ENCODE peak calls at places on chromosomes 12 and 14, in five cellular contexts. One of them, this sample, is unnamed.

GRCh38 chr12:119940881-119941280 is 48.2 kb upstream of the BICDL1 start:
- DNase-seq in GM06990: no peak
- DNase-seq in tibial nerve: no peak
- DNase-seq in heart left ventricle: no peak
- DNase-seq in A549: peak; percentile 88
- DNase-seq in this sample: no peak

GRCh38 chr14:95210699-95211098 is 53.4 kb upstream of the DICER1 start:
- DNase-seq in tibial nerve: no peak
- DNase-seq in heart left ventricle: no peak
- DNase-seq in A549: no peak
- DNase-seq in GM06990: no peak
- DNase-seq in this sample: peak; percentile 66

GRCh38 chr12:61452076-61452475 is 808.1 kb upstream of the USP15 start:
- DNase-seq in A549: no peak
- DNase-seq in heart left ventricle: no peak
- DNase-seq in tibial nerve: no peak
- DNase-seq in GM06990: no peak
- DNase-seq in this sample: no peak

GRCh38 chr12:126362490-126362889 is 1297.3 kb downstream of the AACS start:
- DNase-seq in heart left ventricle: no peak
- DNase-seq in tibial nerve: no peak
- DNase-seq in GM06990: no peak
- DNase-seq in A549: no peak
- DNase-seq in this sample: no peak

GRCh38 chr12:3622021-3622731 is 130.7 kb downstream of the CRACR2A start:
- DNase-seq in tibial nerve: no peak
- DNase-seq in A549: no peak
- DNase-seq in heart left ventricle: no peak
- DNase-seq in GM06990: no peak
- DNase-seq in this sample: no peak

GRCh38 chr12:69405466-69405865 is 45.9 kb downstream of the YEATS4 start:
- DNase-seq in A549: peak; percentile 95
- DNase-seq in tibial nerve: no peak
- DNase-seq in heart left ventricle: no peak
- DNase-seq in GM06990: no peak
- DNase-seq in this sample: no peak

GRCh38 chr14:31360919-31361662 is 59.3 kb downstream of the HEATR5A start:
- DNase-seq in heart left ventricle: no peak
- DNase-seq in A549: peak; percentile 4
- DNase-seq in tibial nerve: no peak
- DNase-seq in GM06990: no peak
- DNase-seq in this sample: no peak

GRCh38 chr14:105294142-105294597 is 6.6 kb downstream of the BRF1 start:
- DNase-seq in GM06990: peak; percentile 55
- DNase-seq in tibial nerve: no peak
- DNase-seq in A549: no peak
- DNase-seq in heart left ventricle: peak; percentile 82
- DNase-seq in this sample: no peak

GRCh38 chr12:130832561-130833209 is 6.4 kb downstream of the STX2 start:
- DNase-seq in GM06990: no peak
- DNase-seq in tibial nerve: no peak
- DNase-seq in heart left ventricle: no peak
- DNase-seq in A549: peak; percentile 30
- DNase-seq in this sample: no peak

GRCh38 chr14:41449057-41449456 is 157.6 kb upstream of the LRFN5 start:
- DNase-seq in heart left ventricle: no peak
- DNase-seq in tibial nerve: no peak
- DNase-seq in GM06990: no peak
- DNase-seq in A549: no peak
- DNase-seq in this sample: no peak

GRCh38 chr12:75414671-75415070 is 23.8 kb downstream of the GLIPR1L2 start:
- DNase-seq in A549: no peak
- DNase-seq in tibial nerve: no peak
- DNase-seq in heart left ventricle: no peak
- DNase-seq in GM06990: no peak
- DNase-seq in this sample: no peak

GRCh38 chr14:70180718-70181117 is 8.0 kb downstream of the SLC8A3 start:
- DNase-seq in heart left ventricle: no peak
- DNase-seq in GM06990: no peak
- DNase-seq in A549: no peak
- DNase-seq in tibial nerve: no peak
- DNase-seq in this sample: no peak

GRCh38 chr14:73662439-73663056 is 17.8 kb downstream of the DNAL1 start:
- DNase-seq in A549: peak; percentile 90
- DNase-seq in heart left ventricle: no peak
- DNase-seq in GM06990: no peak
- DNase-seq in tibial nerve: no peak
- DNase-seq in this sample: no peak

GRCh38 chr12:47835017-47835830 is 15.5 kb upstream of the HDAC7 start:
- DNase-seq in GM06990: no peak
- DNase-seq in tibial nerve: no peak
- DNase-seq in A549: no peak
- DNase-seq in heart left ventricle: no peak
- DNase-seq in this sample: peak; percentile 54

GRCh38 chr12:12660201-12660600 is 35.8 kb downstream of the GPR19 start:
- DNase-seq in heart left ventricle: no peak
- DNase-seq in GM06990: no peak
- DNase-seq in A549: no peak
- DNase-seq in tibial nerve: no peak
- DNase-seq in this sample: no peak

GRCh38 chr12:78018146-78018910 is 187.6 kb downstream of the NAV3 start:
- DNase-seq in heart left ventricle: no peak
- DNase-seq in GM06990: no peak
- DNase-seq in A549: no peak
- DNase-seq in tibial nerve: no peak
- DNase-seq in this sample: no peak

GRCh38 chr12:6902448-6902847 is 2.2 kb upstream of the LRRC23 start:
- DNase-seq in A549: no peak
- DNase-seq in tibial nerve: no peak
- DNase-seq in heart left ventricle: no peak
- DNase-seq in GM06990: no peak
- DNase-seq in this sample: no peak

GRCh38 chr12:70849265-70849960 is 71.1 kb downstream of the PTPRR start:
- DNase-seq in tibial nerve: no peak
- DNase-seq in heart left ventricle: no peak
- DNase-seq in A549: peak; percentile 9
- DNase-seq in GM06990: no peak
- DNase-seq in this sample: no peak

GRCh38 chr14:57714487-57714899 is 151.4 kb downstream of the SLC35F4 start:
- DNase-seq in tibial nerve: no peak
- DNase-seq in GM06990: no peak
- DNase-seq in heart left ventricle: no peak
- DNase-seq in A549: no peak
- DNase-seq in this sample: no peak

GRCh38 chr12:25764892-25765291 is 193.6 kb upstream of the RASSF8 start:
- DNase-seq in A549: no peak
- DNase-seq in heart left ventricle: no peak
- DNase-seq in tibial nerve: no peak
- DNase-seq in GM06990: no peak
- DNase-seq in this sample: no peak

GRCh38 chr12:88836156-88836555 is 255.9 kb upstream of the KITLG start:
- DNase-seq in tibial nerve: no peak
- DNase-seq in heart left ventricle: no peak
- DNase-seq in A549: peak; percentile 9
- DNase-seq in GM06990: no peak
- DNase-seq in this sample: no peak

GRCh38 chr12:95881331-95881955 is 22.7 kb downstream of the SNRPF start:
- DNase-seq in heart left ventricle: no peak
- DNase-seq in tibial nerve: no peak
- DNase-seq in GM06990: no peak
- DNase-seq in A549: no peak
- DNase-seq in this sample: no peak

GRCh38 chr14:55066223-55066622 is 14.8 kb downstream of the MAPK1IP1L start:
- DNase-seq in tibial nerve: no peak
- DNase-seq in GM06990: no peak
- DNase-seq in heart left ventricle: no peak
- DNase-seq in A549: no peak
- DNase-seq in this sample: no peak

GRCh38 chr12:45049912-45050318 is 984 bp downstream of the DBX2 start:
- DNase-seq in A549: no peak
- DNase-seq in GM06990: peak; percentile 8
- DNase-seq in heart left ventricle: no peak
- DNase-seq in tibial nerve: no peak
- DNase-seq in this sample: no peak

GRCh38 chr12:107396991-107397390 is 288.6 kb upstream of the PWP1 start:
- DNase-seq in GM06990: no peak
- DNase-seq in heart left ventricle: no peak
- DNase-seq in A549: peak; percentile 87
- DNase-seq in tibial nerve: no peak
- DNase-seq in this sample: no peak

GRCh38 chr12:67562513-67563287 is 85.8 kb upstream of the DYRK2 start:
- DNase-seq in A549: no peak
- DNase-seq in GM06990: no peak
- DNase-seq in tibial nerve: no peak
- DNase-seq in heart left ventricle: no peak
- DNase-seq in this sample: no peak

GRCh38 chr14:35558680-35559079 is 24.7 kb downstream of the INSM2 start:
- DNase-seq in tibial nerve: no peak
- DNase-seq in GM06990: no peak
- DNase-seq in heart left ventricle: no peak
- DNase-seq in A549: no peak
- DNase-seq in this sample: no peak

GRCh38 chr14:35222872-35223471 is 69.2 kb upstream of the PSMA6 start:
- DNase-seq in heart left ventricle: no peak
- DNase-seq in A549: no peak
- DNase-seq in GM06990: no peak
- DNase-seq in tibial nerve: no peak
- DNase-seq in this sample: no peak

GRCh38 chr12:33187409-33187808 is 252.2 kb downstream of the SYT10 start:
- DNase-seq in GM06990: no peak
- DNase-seq in tibial nerve: no peak
- DNase-seq in A549: no peak
- DNase-seq in heart left ventricle: no peak
- DNase-seq in this sample: no peak

GRCh38 chr14:39956372-39956771 is 524.1 kb upstream of the FBXO33 start:
- DNase-seq in GM06990: no peak
- DNase-seq in A549: peak; percentile 9
- DNase-seq in heart left ventricle: no peak
- DNase-seq in tibial nerve: no peak
- DNase-seq in this sample: no peak

GRCh38 chr14:22865424-22866215 is 5.9 kb upstream of the LRP10 start:
- DNase-seq in A549: no peak
- DNase-seq in heart left ventricle: no peak
- DNase-seq in tibial nerve: no peak
- DNase-seq in GM06990: no peak
- DNase-seq in this sample: no peak

GRCh38 chr12:5925646-5926045 is 19.4 kb downstream of the ANO2 start:
- DNase-seq in A549: no peak
- DNase-seq in GM06990: no peak
- DNase-seq in tibial nerve: no peak
- DNase-seq in heart left ventricle: no peak
- DNase-seq in this sample: no peak

GRCh38 chr12:113439606-113440030 is 17.4 kb downstream of the SDSL start:
- DNase-seq in GM06990: no peak
- DNase-seq in heart left ventricle: no peak
- DNase-seq in tibial nerve: no peak
- DNase-seq in A549: peak; percentile 60
- DNase-seq in this sample: peak; percentile 70

GRCh38 chr12:108271951-108272729 is 67.0 kb downstream of the CMKLR1 start:
- DNase-seq in GM06990: no peak
- DNase-seq in tibial nerve: no peak
- DNase-seq in heart left ventricle: no peak
- DNase-seq in A549: no peak
- DNase-seq in this sample: no peak

GRCh38 chr12:2376855-2377657 is 324.3 kb downstream of the CACNA1C start:
- DNase-seq in heart left ventricle: no peak
- DNase-seq in tibial nerve: no peak
- DNase-seq in A549: no peak
- DNase-seq in GM06990: no peak
- DNase-seq in this sample: no peak

GRCh38 chr12:123061806-123062205 is 81.3 kb downstream of the ARL6IP4 start:
- DNase-seq in A549: no peak
- DNase-seq in heart left ventricle: no peak
- DNase-seq in GM06990: no peak
- DNase-seq in tibial nerve: no peak
- DNase-seq in this sample: peak; percentile 55

GRCh38 chr12:130435331-130435730 is 97.6 kb downstream of the PIWIL1 start:
- DNase-seq in heart left ventricle: no peak
- DNase-seq in A549: no peak
- DNase-seq in tibial nerve: no peak
- DNase-seq in GM06990: no peak
- DNase-seq in this sample: peak; percentile 40

GRCh38 chr12:93990832-93991748 is 157.3 kb upstream of the PLXNC1 start:
- DNase-seq in GM06990: no peak
- DNase-seq in A549: peak; percentile 48
- DNase-seq in tibial nerve: no peak
- DNase-seq in heart left ventricle: peak; percentile 49
- DNase-seq in this sample: no peak
- TF ChIP-seq CTCF in GM06990: no peak
- TF ChIP-seq CTCF in A549: no peak
- TF ChIP-seq CTCF in tibial nerve: peak; percentile 14
- TF ChIP-seq CTCF in heart left ventricle: peak; percentile 52
- TF ChIP-seq CTCF in this sample: peak; percentile 68

GRCh38 chr14:91484186-91484585 is 25.9 kb downstream of the PPP4R3A start:
- DNase-seq in tibial nerve: no peak
- DNase-seq in A549: no peak
- DNase-seq in heart left ventricle: no peak
- DNase-seq in GM06990: no peak
- DNase-seq in this sample: no peak
- TF ChIP-seq CTCF in tibial nerve: no peak
- TF ChIP-seq CTCF in A549: no peak
- TF ChIP-seq CTCF in heart left ventricle: no peak
- TF ChIP-seq CTCF in GM06990: peak; percentile 9
- TF ChIP-seq CTCF in this sample: peak; percentile 33

DNA sequence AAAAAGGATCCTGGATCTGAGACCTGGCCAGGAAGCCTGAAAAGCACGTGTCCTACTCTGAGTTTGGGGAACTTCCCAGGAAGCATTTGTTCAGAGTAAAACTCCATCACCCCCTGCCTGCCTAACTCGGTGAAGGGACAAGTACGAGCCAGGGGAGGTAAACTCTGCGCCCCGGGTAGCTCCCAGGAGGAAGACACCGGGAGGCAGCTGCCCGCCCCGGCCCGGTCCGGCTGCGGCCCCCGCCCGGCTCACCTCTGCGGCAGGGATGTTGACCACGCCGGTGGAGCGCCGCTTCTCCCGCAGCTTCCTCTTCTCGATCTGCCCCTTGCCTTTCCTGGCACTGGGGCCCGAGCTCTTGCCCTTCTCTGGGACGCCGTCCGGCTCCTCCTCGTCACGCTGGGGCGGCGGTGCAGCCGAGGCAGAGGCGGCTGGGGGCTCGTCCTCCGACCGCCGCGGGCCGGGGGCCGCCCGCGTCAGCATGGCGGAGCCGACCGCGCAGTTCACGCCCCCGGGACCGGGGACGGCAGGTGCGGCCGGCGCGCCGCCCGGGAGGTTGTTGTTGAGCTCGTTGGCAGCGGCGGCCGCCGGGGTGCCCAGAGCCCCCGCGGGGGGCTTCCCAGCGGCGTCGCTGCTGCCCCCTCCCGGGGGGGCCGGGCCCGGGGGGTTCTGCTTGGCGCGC is 1.1 kb downstream of the PAWR start:
- DNase-seq in heart left ventricle: peak; percentile 26
- DNase-seq in A549: peak; percentile 76
- DNase-seq in GM06990: peak; percentile 73
- DNase-seq in tibial nerve: no peak
- DNase-seq in this sample: no peak
- TF ChIP-seq CTCF in heart left ventricle: no peak
- TF ChIP-seq CTCF in A549: no peak
- TF ChIP-seq CTCF in GM06990: peak; percentile 14
- TF ChIP-seq CTCF in tibial nerve: no peak
- TF ChIP-seq CTCF in this sample: no peak

GRCh38 chr14:98770151-98770550 is 501.8 kb downstream of the BCL11B start:
- DNase-seq in A549: no peak
- DNase-seq in heart left ventricle: no peak
- DNase-seq in GM06990: no peak
- DNase-seq in tibial nerve: no peak
- DNase-seq in this sample: no peak
- TF ChIP-seq CTCF in A549: no peak
- TF ChIP-seq CTCF in heart left ventricle: no peak
- TF ChIP-seq CTCF in GM06990: no peak
- TF ChIP-seq CTCF in tibial nerve: no peak
- TF ChIP-seq CTCF in this sample: no peak

This sample was measured in chondrocyte.